ENCODE peak calls at places on chromosomes 6 and 20, in five cellular contexts. G is RWPE1, L is PC-3, N is GM13977, R is kidney. C is an unnamed sample.

GRCh38 chr6:138107078-138107751 is at the start of gene PERP:
- DNase-seq in L (peak; percentile 86), G (peak; percentile 89), N (peak; percentile 75), R (peak; percentile 90), C (peak; percentile 76)

GRCh38 chr6:79330723-79331122 is 96.2 kb upstream of the HMGN3 start:
- DNase-seq in R (no peak), L (no peak), N (no peak), G (no peak), C (no peak)

GRCh38 chr20:16284385-16285100 is 288.7 kb downstream of the KIF16B start:
- DNase-seq in G (no peak), N (no peak), L (no peak), R (no peak), C (no peak)

GRCh38 chr20:34768105-34768504 is 57.3 kb downstream of the NCOA6 start:
- DNase-seq in G (no peak), L (peak; percentile 11), R (no peak), N (no peak), C (no peak)

GRCh38 chr20:23889775-23890187 is 10.2 kb upstream of the CST5 start:
- DNase-seq in R (no peak), N (peak; percentile 31), G (peak; percentile 32), L (peak; percentile 84), C (peak; percentile 76)

GRCh38 chr6:16548121-16548520 is 213.1 kb downstream of the ATXN1 start:
- DNase-seq in L (peak; percentile 8), N (no peak), R (no peak), G (no peak), C (no peak)

GRCh38 chr6:148874698-148875293 is 128.0 kb downstream of the UST start:
- DNase-seq in G (peak; percentile 47), L (no peak), R (no peak), N (no peak), C (no peak)

GRCh38 chr6:44072959-44073611 is 54.2 kb downstream of the MRPL14 start:
- DNase-seq in L (peak; percentile 84), R (peak; percentile 94), N (peak; percentile 97), G (peak; percentile 76), C (peak; percentile 94)

GRCh38 chr20:32111763-32112162 is 2.2 kb downstream of the TM9SF4 start:
- DNase-seq in G (no peak), R (no peak), L (no peak), N (no peak), C (no peak)

GRCh38 chr20:63098195-63098810 is 91.5 kb upstream of the BHLHE23 start:
- DNase-seq in R (no peak), N (no peak), G (no peak), L (no peak), C (no peak)

GRCh38 chr6:20182926-20183521 is 29.2 kb downstream of the MBOAT1 start:
- DNase-seq in R (peak; percentile 69), G (peak; percentile 64), N (no peak), L (peak; percentile 97), C (no peak)
- TF ChIP-seq CTCF in R (no peak), G (no peak), N (no peak), L (peak; percentile 52), C (no peak)

DNA sequence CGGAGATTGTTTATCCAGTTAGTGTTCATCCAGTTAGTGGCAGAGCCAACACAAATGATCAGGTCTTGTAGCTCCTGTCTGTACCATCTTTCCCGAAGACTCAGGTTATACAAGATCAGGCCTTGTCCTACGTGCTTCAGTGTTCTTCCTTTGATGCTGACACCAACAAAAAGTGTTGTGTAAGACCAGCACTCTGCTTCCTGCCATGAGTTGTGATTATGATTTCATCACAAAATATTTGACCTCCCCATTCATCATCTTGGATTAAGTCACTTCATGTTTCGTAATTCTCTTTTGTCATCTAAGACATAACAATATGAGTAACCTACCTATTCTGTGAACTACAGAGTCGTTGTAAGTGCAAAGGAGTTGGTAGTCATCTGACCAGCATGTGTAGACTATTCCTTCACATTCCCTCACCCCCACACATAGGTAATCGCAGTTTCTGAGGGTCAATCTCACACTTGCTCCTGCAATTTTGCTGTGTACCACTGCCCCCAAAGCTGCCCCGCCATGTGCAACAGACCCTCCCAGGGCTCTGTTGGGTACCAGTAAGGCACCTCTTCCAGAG is 135.6 kb upstream of the SLC22A23 start:
- DNase-seq in R (no peak), L (peak; percentile 95), G (peak; percentile 93), N (no peak), C (no peak)
- TF ChIP-seq CTCF in R (no peak), L (no peak), G (no peak), N (no peak), C (no peak)

GRCh38 chr20:53413188-53413631 is 180.4 kb downstream of the ZNF217 start:
- DNase-seq in N (peak; percentile 82), R (no peak), L (peak; percentile 67), G (peak; percentile 44), C (peak; percentile 79)
- TF ChIP-seq CTCF in N (peak; percentile 93), R (peak; percentile 33), L (peak; percentile 82), G (no peak), C (peak; percentile 65)

GRCh38 chr6:167665698-167666380 is 160.9 kb upstream of the AFDN start:
- DNase-seq in G (no peak), N (no peak), R (no peak), L (no peak), C (no peak)

GRCh38 chr6:167664678-167665445 is 161.8 kb upstream of the AFDN start:
- DNase-seq in N (no peak), L (no peak), G (no peak), R (no peak), C (no peak)

GRCh38 chr6:167662881-167663205 is 163.9 kb upstream of the AFDN start:
- DNase-seq in N (no peak), L (no peak), R (no peak), G (no peak), C (no peak)

GRCh38 chr6:167662104-167662880 is 164.4 kb upstream of the AFDN start:
- DNase-seq in N (no peak), G (no peak), L (no peak), R (no peak), C (no peak)

GRCh38 chr6:167663784-167664432 is 162.8 kb upstream of the AFDN start:
- DNase-seq in G (no peak), R (no peak), N (no peak), L (no peak), C (no peak)
- TF ChIP-seq CTCF in G (no peak), R (no peak), N (no peak), L (no peak), C (no peak)

DNA sequence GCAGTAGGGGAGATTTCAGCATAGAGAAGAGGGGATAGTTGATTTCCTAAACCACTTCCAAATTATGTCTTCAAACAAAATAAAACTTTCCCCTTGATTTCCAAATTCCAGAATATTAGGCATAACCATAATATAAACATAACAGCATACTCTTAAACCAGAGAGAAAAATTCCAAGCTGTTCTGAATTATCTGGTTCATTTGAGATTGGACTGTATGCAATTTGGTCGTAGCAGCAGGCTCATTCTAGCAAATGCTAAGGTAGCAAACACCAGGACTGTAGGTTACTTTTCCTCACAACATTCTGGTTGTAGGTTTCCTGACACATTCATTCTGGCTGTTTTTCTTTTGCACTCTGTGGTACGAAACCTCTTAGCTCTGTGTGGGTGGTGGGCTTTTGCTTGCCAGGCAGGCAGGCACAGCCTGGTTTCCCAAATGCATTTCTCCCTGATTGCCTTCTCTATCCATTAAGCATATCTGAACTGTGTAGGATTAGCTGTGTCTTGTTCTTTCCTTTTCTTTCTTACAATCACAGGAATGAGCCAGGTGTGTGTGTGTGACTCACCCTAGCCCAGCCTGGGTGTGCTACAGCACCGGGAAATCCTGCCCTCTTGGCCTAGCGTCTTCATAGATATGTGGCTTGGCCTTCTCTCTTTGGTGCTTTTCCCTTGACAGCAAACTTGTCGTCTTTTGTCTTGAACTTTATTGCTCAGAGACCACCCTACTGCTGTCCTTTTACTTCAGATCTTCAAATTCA is 77.1 kb downstream of the JARID2 start:
- DNase-seq in R (no peak), L (peak; percentile 69), G (peak; percentile 78), N (no peak), C (peak; percentile 51)
- TF ChIP-seq CTCF in R (no peak), L (no peak), G (no peak), N (no peak), C (no peak)

DNA sequence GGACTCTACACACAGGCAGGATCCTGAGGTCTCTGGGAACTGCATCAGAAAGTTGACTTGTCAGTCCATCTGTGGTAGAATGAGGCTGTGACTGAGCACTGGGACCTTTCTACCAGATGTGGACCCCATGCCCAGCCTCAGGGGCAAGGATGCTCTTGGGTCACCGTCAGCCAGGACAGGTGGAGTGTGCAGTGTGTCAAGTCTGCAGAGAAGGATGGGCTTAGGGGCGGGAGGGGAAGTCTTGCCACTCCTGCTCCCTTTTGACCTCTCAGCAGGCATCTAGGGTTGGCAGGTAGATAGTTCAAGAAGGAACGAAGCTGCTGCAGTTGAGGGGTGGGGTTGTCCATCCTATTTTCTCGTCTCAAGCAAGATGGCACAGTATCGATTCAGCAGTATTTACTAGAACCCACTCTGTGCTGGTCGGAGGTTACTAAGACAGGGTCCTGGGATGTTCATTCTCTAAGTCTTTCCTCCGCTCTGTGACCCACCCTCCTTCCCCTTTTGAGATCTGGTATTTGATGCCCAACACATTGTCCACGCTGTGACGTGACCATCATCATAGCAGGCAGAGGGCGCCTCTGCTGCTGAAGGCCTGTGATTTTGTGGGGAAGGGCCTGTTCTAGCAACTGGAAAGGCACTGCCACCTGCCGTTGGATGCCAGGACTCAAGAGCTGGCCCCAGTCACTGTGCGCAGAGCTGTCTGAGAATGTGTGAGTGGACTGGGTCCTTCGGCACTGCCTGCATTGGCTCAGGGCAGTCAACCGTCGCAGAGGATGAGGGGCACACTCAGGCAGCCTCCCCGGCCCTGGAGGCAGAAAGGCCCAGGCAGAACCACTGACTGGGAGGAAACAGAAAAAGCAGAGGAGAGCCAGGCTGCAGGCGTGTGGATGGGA is 23.2 kb downstream of the RBCK1 start:
- DNase-seq in N (peak; percentile 46), L (peak; percentile 91), R (no peak), G (peak; percentile 78), C (peak; percentile 67)
- TF ChIP-seq CTCF in N (peak; percentile 43), L (peak; percentile 99), R (peak; percentile 70), G (peak; percentile 90), C (peak; percentile 22)

GRCh38 chr6:91376686-91377085 is 789.8 kb upstream of the MAP3K7 start:
- DNase-seq in L (peak; percentile 1), R (no peak), G (no peak), N (no peak), C (no peak)
- TF ChIP-seq CTCF in L (no peak), R (no peak), G (no peak), N (no peak), C (no peak)

GRCh38 chr6:31762356-31762755 is at the start of gene SAPCD1:
- DNase-seq in G (no peak), L (no peak), R (peak; percentile 10), N (no peak), C (no peak)
- TF ChIP-seq CTCF in G (no peak), L (no peak), R (no peak), N (no peak), C (no peak)

DNA sequence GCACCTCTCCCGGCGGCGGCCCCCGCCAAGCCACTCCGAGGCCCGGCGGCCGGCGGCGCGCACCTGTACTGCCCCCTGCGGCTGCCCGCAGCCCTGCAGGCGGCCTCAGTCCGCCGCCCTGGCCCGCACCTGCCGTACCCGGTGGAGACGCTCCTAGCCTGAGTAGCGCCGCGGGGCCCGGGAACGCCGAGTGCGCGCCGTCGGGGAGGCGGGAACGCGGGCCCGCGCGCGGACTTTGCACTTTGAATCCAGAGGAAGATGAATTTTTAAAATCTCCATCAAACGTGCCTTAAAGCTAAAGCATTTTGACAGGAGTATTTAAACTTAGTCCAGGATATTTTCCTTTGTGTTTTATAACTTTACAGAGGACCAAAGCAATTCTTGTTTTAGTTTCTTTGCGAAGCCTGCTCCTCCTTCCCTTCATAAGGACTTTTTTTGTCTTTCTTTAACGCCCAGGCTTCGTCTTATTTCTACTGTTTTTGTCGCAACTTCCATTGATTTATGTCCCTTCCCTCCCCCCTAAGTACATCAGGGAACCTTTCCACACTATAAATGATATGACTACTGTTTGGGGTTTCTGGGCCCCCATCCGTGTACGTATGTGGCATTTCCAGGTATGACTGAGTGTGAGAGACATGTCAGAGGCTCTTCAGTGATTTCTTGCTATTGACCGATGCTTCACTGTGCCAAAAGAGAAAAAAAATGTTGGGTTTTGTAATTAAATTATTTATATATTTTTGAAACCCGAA is 2.0 kb downstream of the FOXQ1 start:
- DNase-seq in N (peak; percentile 67), G (peak; percentile 50), L (peak; percentile 65), R (peak; percentile 85), C (peak; percentile 39)
- TF ChIP-seq CTCF in N (peak; percentile 45), G (peak; percentile 69), L (peak; percentile 45), R (peak; percentile 69), C (peak; percentile 26)

C was measured in activated CD8-positive, alpha-beta T cell treated with anti-CD3 and anti-CD28 coated beads for 36 hours.